ENCODE peak calls at places on chromosomes 4 and X, in nine cellular contexts. M is lung, C is SJSA1, Q is sigmoid colon, T is MM.1S, W is left ventricle myocardium inferior, A is endothelial cell of umbilical vein, S is right lobe of liver, B is PC-3. L is an unnamed sample. For H3K4me1, the result is how much of the 10 kb centered on the place peaks cover.

GRCh38 chr4:128782875-128783614 is 26.5 kb upstream of the JADE1 start:
- DNase-seq in Q (no peak), A (no peak), B (peak), M (no peak), S (no peak), T (no peak), C (no peak), W (no peak), L (no peak)

GRCh38 chr4:174707897-174708296 is 121.2 kb downstream of the GLRA3 start:
- DNase-seq in C (no peak), Q (no peak), M (no peak), B (no peak), S (no peak), A (no peak), T (no peak), W (no peak), L (no peak)

GRCh38 chr4:54784188-54784671 is 126.5 kb downstream of the KIT start:
- DNase-seq in C (no peak), M (peak), B (no peak), W (peak), T (no peak), A (no peak), S (peak), Q (peak), L (peak)

GRCh38 chr4:78644744-78645330 is 93.3 kb downstream of the ANXA3 start:
- DNase-seq in W (peak), B (peak), A (peak), M (peak), T (peak), C (peak), Q (peak), S (no peak), L (peak)

GRCh38 chr4:122514671-122515070 is 58.1 kb upstream of the IL2 start:
- DNase-seq in B (no peak), Q (no peak), T (no peak), A (no peak), C (no peak), S (no peak), M (no peak), W (no peak), L (no peak)

GRCh38 chr4:147683172-147683571 is 791 bp downstream of the PRMT9 start:
- DNase-seq in M (no peak), C (no peak), B (peak), Q (peak), T (peak), W (no peak), S (no peak), A (peak), L (no peak)

GRCh38 chr4:167903291-167903721 is 189.0 kb upstream of the ANXA10 start:
- DNase-seq in Q (no peak), S (no peak), B (peak), C (peak), T (no peak), A (peak), W (no peak), M (no peak), L (no peak)

GRCh38 chr4:6461301-6462165 is 10.9 kb downstream of the PPP2R2C start:
- DNase-seq in W (no peak), B (no peak), A (no peak), S (no peak), T (no peak), C (no peak), Q (peak), M (no peak), L (no peak)

DNA sequence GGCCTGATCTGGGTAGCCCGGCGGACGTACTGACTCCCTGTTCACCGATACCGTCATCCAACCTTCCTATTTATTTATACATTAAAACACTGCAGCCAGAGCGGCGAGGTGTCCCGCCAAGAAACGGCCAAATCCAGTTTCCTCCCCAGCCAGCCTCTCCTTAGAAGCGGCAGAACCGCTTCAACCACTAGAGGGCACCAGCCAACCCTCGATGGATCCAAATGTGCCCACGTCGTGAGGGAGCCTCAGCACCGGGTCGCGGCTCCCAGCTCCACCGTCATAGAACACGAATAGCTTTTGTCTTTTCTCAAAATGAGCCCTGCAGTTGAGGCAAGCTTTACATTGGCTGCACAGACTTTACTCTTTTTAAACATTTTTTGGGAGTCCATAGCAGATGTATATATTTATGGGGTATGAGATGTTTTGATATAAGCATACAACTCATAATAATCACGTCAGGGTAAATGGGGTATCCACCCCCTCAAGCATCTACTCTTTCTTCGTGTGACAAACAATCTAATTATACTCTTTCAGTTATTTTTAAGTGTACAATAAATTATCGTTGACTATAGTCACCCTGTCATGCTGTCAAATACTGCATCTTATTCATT is 13.0 kb upstream of the HELT start:
- DNase-seq in B (peak), Q (peak), M (peak), T (peak), W (peak), S (peak), C (peak), A (peak), L (peak)
- H3K4me3 ChIP-seq in B (peak), Q (peak), M (no peak), T (peak), W (peak), S (peak), C (no peak), A (no peak), L (no peak)

GRCh38 chr4:3706111-3706511 is 60.1 kb upstream of the ADRA2C start:
- DNase-seq in A (no peak), W (peak), T (no peak), M (no peak), S (no peak), B (no peak), C (no peak), Q (no peak), L (peak)
- H3K4me1 ChIP-seq in A (under half), W (under half), T (under half), M (under half), S (under half), B (under half), C (under half), Q (under half), L (under half)

DNA sequence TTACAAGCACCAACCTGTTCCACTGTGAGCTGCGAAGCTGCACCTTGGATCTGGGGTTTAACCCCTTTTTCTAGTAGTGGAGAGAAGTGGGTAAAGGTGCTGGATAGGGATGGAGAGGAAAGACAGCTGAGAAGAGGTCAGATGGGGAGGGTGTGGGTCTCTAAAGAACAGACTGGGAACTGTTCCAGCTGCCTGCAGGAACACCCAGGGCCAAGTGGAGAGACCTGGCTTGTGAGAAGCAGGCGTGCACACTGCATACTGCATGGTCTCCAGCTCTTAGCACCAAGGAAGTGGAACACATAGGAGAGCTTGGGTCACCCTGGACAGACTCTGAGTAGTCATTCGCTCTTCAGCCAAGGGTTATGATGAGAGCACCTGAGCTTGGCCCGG is 16.1 kb downstream of the BCOR start:
- DNase-seq in A (no peak), T (no peak), W (no peak), M (no peak), C (no peak), S (no peak), B (no peak), Q (no peak), L (no peak)
- H3K4me3 ChIP-seq in A (no peak), T (no peak), W (no peak), M (no peak), C (no peak), S (no peak), B (no peak), Q (no peak), L (no peak)

DNA sequence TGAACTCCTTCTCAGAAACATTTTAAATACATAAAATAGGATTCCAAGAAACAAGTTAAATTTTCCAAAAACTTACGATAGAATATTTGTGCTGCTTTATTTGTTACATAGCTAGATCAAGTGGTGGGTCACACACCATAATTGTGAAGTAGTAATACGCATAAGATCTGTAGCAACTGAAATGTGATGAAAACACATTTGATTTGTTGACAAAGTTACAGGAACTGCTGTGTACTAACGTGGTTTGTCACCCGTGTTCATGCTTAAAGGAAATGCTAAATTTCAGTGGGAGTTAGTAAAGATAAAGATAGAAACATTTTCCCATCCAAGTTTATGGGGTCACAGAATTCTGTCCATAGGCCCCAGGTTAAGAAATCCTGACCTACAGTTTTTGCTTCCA is 34.1 kb upstream of the PHEX start:
- DNase-seq in W (no peak), T (no peak), Q (no peak), S (no peak), C (no peak), A (no peak), B (no peak), M (no peak), L (no peak)
- H3K4me1 ChIP-seq in W (under half), T (under half), Q (under half), S (under half), C (under half), A (under half), B (under half), M (under half), L (under half)

GRCh38 chr4:144202091-144202490 is 61.6 kb upstream of the GYPA start:
- DNase-seq in M (no peak), Q (no peak), C (no peak), S (no peak), T (no peak), A (no peak), B (peak), W (no peak), L (no peak)

GRCh38 chr4:144204431-144204830 is 63.9 kb upstream of the GYPA start:
- DNase-seq in T (no peak), B (no peak), A (no peak), M (no peak), C (no peak), Q (no peak), W (no peak), S (no peak), L (no peak)

GRCh38 chr4:144209491-144209890 is 69.0 kb upstream of the GYPA start:
- DNase-seq in W (no peak), M (no peak), C (no peak), A (no peak), T (no peak), B (no peak), Q (no peak), S (no peak), L (no peak)

DNA sequence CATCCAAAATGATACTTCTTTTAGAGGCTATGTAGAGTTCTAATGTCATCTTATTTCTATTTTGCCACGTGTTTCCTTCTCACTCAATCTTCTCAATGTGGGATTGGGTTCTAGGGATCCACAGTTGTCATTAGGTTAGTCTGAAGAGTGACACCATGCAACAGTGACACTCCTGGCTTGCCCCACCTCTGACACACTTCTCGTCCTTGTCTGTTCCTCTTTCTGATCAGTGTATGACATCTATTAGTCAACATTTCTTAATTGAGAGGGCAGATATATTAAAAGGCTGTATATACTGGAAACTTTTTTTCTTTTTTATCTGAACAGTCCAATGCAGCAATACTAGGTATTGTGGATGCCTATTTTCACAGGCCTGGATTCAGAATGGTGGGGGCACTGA is 67.6 kb upstream of the GYPA start:
- DNase-seq in M (no peak), Q (no peak), B (no peak), A (no peak), W (no peak), T (no peak), S (no peak), C (no peak), L (no peak)
- H3K4me3 ChIP-seq in M (no peak), Q (no peak), B (no peak), A (no peak), W (no peak), T (no peak), S (no peak), C (no peak), L (no peak)

DNA sequence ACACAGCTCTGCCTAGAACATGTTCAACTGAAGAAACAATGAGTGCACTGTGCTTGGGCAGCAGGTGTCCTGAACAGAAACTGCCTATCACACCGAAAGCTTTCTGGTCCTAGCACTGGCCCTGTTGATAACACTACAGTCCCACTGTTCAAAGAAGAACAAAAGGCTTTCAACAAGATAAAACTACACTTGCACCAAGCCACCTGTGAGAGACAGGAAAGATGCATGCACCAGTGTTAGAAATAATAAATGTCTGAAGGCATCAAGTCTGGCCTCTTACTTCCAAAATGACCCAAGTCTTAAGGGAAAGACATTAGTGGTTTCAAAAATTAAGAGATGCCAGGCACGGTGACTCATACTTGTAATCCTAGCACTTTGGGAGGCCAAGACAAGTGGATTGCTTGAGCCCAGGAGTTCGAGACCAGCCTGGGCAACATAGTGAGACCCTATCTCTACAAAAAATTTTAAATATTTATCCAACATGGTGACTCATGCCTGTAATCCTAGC is 68.7 kb downstream of the APBB2 start:
- DNase-seq in M (no peak), W (no peak), Q (no peak), C (no peak), T (peak), B (no peak), A (no peak), S (no peak), L (no peak)
- H3K4me1 ChIP-seq in M (under half), W (half or more), Q (under half), C (half or more), T (under half), B (under half), A (half or more), S (under half), L (under half)

L was measured in body of pancreas.